ENCODE peak calls at places on chromosomes 7 and 10, in nine cellular contexts. N is HFFc6, J is stomach, E is GM12865, L is transverse colon, T is osteocyte, S is hypothalamus, Z is MV-4-11, Y is T-helper 2 cell. Q is an unnamed sample.

GRCh38 chr7:42986781-42987248 is 54.6 kb downstream of the MRPL32 start:
- DNase-seq in N (no peak), J (no peak), E (no peak), L (no peak), T (no peak), S (no peak), Z (no peak), Y (no peak), Q (no peak)

GRCh38 chr7:99864041-99864440 is 12.8 kb downstream of the OR2AE1 start:
- DNase-seq in N (no peak), J (no peak), E (no peak), L (no peak), T (no peak), S (no peak), Z (peak; percentile 42), Y (no peak), Q (no peak)

GRCh38 chr10:101001225-101002035 is 1.8 kb downstream of the LZTS2 start:
- DNase-seq in N (peak; percentile 91), J (peak; percentile 71), E (no peak), L (peak; percentile 81), T (no peak), S (peak; percentile 72), Z (no peak), Y (no peak), Q (no peak)

GRCh38 chr10:2392145-2392812 is 655.0 kb upstream of the ADARB2 start:
- DNase-seq in N (no peak), J (no peak), E (no peak), L (no peak), T (no peak), S (no peak), Z (no peak), Y (no peak), Q (no peak)

GRCh38 chr7:150976529-150977381 is 1.4 kb downstream of the KCNH2 start:
- DNase-seq in N (no peak), J (no peak), E (no peak), L (no peak), T (no peak), S (no peak), Z (no peak), Y (no peak), Q (no peak)

GRCh38 chr7:11458736-11459483 is 373.1 kb downstream of the THSD7A start:
- DNase-seq in N (no peak), J (no peak), E (no peak), L (no peak), T (no peak), S (no peak), Z (peak; percentile 87), Y (no peak), Q (no peak)

GRCh38 chr10:13349776-13350274 is 1.7 kb upstream of the SEPHS1 start:
- DNase-seq in N (peak; percentile 41), J (peak; percentile 37), E (peak; percentile 44), L (peak; percentile 76), T (no peak), S (no peak), Z (peak; percentile 69), Y (no peak), Q (no peak)

GRCh38 chr10:103067484-103067883 is 125.6 kb downstream of the NT5C2 start:
- DNase-seq in N (no peak), J (no peak), E (peak; percentile 40), L (no peak), T (no peak), S (no peak), Z (peak; percentile 59), Y (no peak), Q (no peak)

GRCh38 chr10:24950439-24950838 is 2.0 kb downstream of the PRTFDC1 start:
- DNase-seq in N (no peak), J (no peak), E (no peak), L (no peak), T (no peak), S (no peak), Z (no peak), Y (no peak), Q (no peak)

GRCh38 chr7:3415730-3416366 is 114.8 kb downstream of the SDK1 start:
- DNase-seq in N (no peak), J (no peak), E (no peak), L (no peak), T (no peak), S (no peak), Z (no peak), Y (no peak), Q (no peak)

GRCh38 chr10:28761084-28761875 is 84.0 kb downstream of the BAMBI start:
- DNase-seq in N (no peak), J (no peak), E (no peak), L (no peak), T (no peak), S (no peak), Z (no peak), Y (no peak), Q (no peak)

GRCh38 chr7:19665399-19666008 is 43.3 kb downstream of the POLR1F start:
- DNase-seq in N (peak; percentile 31), J (no peak), E (peak; percentile 33), L (no peak), T (no peak), S (no peak), Z (no peak), Y (no peak), Q (no peak)

GRCh38 chr7:7829667-7830066 is 111.3 kb upstream of the RPA3 start:
- DNase-seq in N (no peak), J (no peak), E (no peak), L (no peak), T (no peak), S (no peak), Z (no peak), Y (no peak), Q (no peak)

GRCh38 chr7:1249731-1250130 is 17.1 kb downstream of the UNCX start:
- DNase-seq in N (no peak), J (no peak), E (no peak), L (no peak), T (no peak), S (no peak), Z (no peak), Y (no peak), Q (no peak)

GRCh38 chr10:48801026-48801425 is 116.4 kb downstream of the WDFY4 start:
- DNase-seq in N (no peak), J (no peak), E (no peak), L (no peak), T (no peak), S (no peak), Z (peak; percentile 75), Y (no peak), Q (no peak)

GRCh38 chr7:2209146-2209960 is 23.4 kb downstream of the MAD1L1 start:
- DNase-seq in N (peak; percentile 41), J (peak; percentile 67), E (peak; percentile 79), L (peak; percentile 59), T (peak; percentile 93), S (peak; percentile 75), Z (peak; percentile 28), Y (peak; percentile 25), Q (no peak)

GRCh38 chr10:7407368-7408002 is 3.3 kb downstream of the SFMBT2 start:
- DNase-seq in N (no peak), J (no peak), E (no peak), L (no peak), T (no peak), S (no peak), Z (no peak), Y (no peak), Q (no peak)

GRCh38 chr7:18534481-18534880 is 38.9 kb downstream of the HDAC9 start:
- DNase-seq in N (no peak), J (no peak), E (no peak), L (no peak), T (no peak), S (no peak), Z (no peak), Y (no peak), Q (no peak)

GRCh38 chr10:110011679-110012078 is 3.9 kb downstream of the ADD3 start:
- DNase-seq in N (no peak), J (no peak), E (no peak), L (no peak), T (no peak), S (no peak), Z (no peak), Y (no peak), Q (no peak)

Q was measured in NCI-H524 treated with DMSO at 0.1 percent for 48 hours.